ENCODE peak calls at places on chromosomes 2 and 18, in four cellular contexts. R, N, C and V are unnamed samples.

GRCh38 chr2:174059178-174059874 is 94.2 kb upstream of the SP3 start:
- DNase-seq in R (no peak), N (no peak), C (peak; percentile 59), V (no peak)

GRCh38 chr2:24635181-24635580 is 144.1 kb downstream of the NCOA1 start:
- DNase-seq in N (no peak), C (peak; percentile 26), R (no peak), V (no peak)

GRCh38 chr18:62878305-62878704 is 163.0 kb downstream of the PHLPP1 start:
- DNase-seq in R (no peak), C (no peak), N (no peak), V (no peak)

GRCh38 chr2:51165534-51166260 is 133.8 kb upstream of the NRXN1 start:
- DNase-seq in C (no peak), R (no peak), N (no peak), V (no peak)

GRCh38 chr2:32711219-32711618 is 83.4 kb downstream of the TTC27 start:
- DNase-seq in R (no peak), C (peak; percentile 44), N (no peak), V (no peak)

GRCh38 chr2:163155279-163155883 is 316.8 kb upstream of the KCNH7 start:
- DNase-seq in N (no peak), C (peak; percentile 6), R (no peak), V (no peak)

GRCh38 chr2:217943379-217944321 is 59.1 kb downstream of the TNS1 start:
- DNase-seq in R (no peak), N (peak; percentile 93), C (no peak), V (peak; percentile 87)

GRCh38 chr18:79509536-79509930 is 113.8 kb downstream of the NFATC1 start:
- DNase-seq in C (no peak), R (no peak), N (peak; percentile 18), V (peak; percentile 9)

GRCh38 chr2:236535024-236535423 is 34.6 kb upstream of the ACKR3 start:
- DNase-seq in N (no peak), R (no peak), C (no peak), V (no peak)

GRCh38 chr18:13597068-13597467 is 129.3 kb downstream of the FAM210A start:
- DNase-seq in R (no peak), N (no peak), C (no peak), V (no peak)

GRCh38 chr2:83420993-83421392 is 1038.1 kb downstream of the SUCLG1 start:
- DNase-seq in C (no peak), R (no peak), N (no peak), V (no peak)

GRCh38 chr2:73268831-73269685 is 15.2 kb downstream of the FBXO41 start:
- DNase-seq in C (no peak), R (peak; percentile 40), N (no peak), V (no peak)

GRCh38 chr2:141341444-141341843 is 789.4 kb downstream of the LRP1B start:
- DNase-seq in N (no peak), R (no peak), C (peak; percentile 80), V (no peak)

GRCh38 chr2:25512707-25513106 is 160.7 kb downstream of the DTNB start:
- DNase-seq in N (no peak), R (no peak), C (no peak), V (no peak)

GRCh38 chr2:182625814-182626213 is 90.2 kb upstream of the DNAJC10 start:
- DNase-seq in C (no peak), N (no peak), R (no peak), V (no peak)

GRCh38 chr2:215507836-215508235 is 72.0 kb upstream of the FN1 start:
- DNase-seq in C (no peak), R (no peak), N (no peak), V (no peak)

GRCh38 chr2:28981016-28981441 is at the start of gene TOGARAM2:
- DNase-seq in N (no peak), C (no peak), R (no peak), V (peak; percentile 31)

GRCh38 chr2:37768491-37768925 is 97.1 kb upstream of the CDC42EP3 start:
- DNase-seq in N (peak; percentile 65), R (no peak), C (peak; percentile 92), V (peak; percentile 39)

GRCh38 chr2:11397046-11397445 is 52.6 kb upstream of the ROCK2 start:
- DNase-seq in N (no peak), R (no peak), C (no peak), V (no peak)

GRCh38 chr2:223537669-223538601 is 64.2 kb downstream of the SCG2 start:
- DNase-seq in N (no peak), C (no peak), R (no peak), V (no peak)